ENCODE peak calls at places on chromosomes 2 and 18, in eight cellular contexts. One of them, this sample, is unnamed.
A peak's percentile ranks its signal among the peaks of the same experiment; 100 is the strongest.

GRCh38 chr18:24019641-24020331 is 5.2 kb downstream of the TTC39C start:
- DNase-seq in GM04503: no peak
- DNase-seq in LHCN-M2: no peak
- DNase-seq in AG08396: no peak
- DNase-seq in A549: no peak
- DNase-seq in germinal center: peak; percentile 49
- DNase-seq in kidney: no peak
- DNase-seq in hippocampal formation: no peak
- DNase-seq in this sample: no peak

GRCh38 chr2:120794716-120795115 is 59.0 kb downstream of the GLI2 start:
- DNase-seq in AG08396: no peak
- DNase-seq in kidney: no peak
- DNase-seq in LHCN-M2: no peak
- DNase-seq in hippocampal formation: no peak
- DNase-seq in GM04503: no peak
- DNase-seq in A549: no peak
- DNase-seq in germinal center: no peak
- DNase-seq in this sample: no peak

GRCh38 chr2:142031656-142032055 is 99.2 kb downstream of the LRP1B start:
- DNase-seq in germinal center: no peak
- DNase-seq in A549: no peak
- DNase-seq in hippocampal formation: no peak
- DNase-seq in kidney: no peak
- DNase-seq in AG08396: no peak
- DNase-seq in GM04503: no peak
- DNase-seq in LHCN-M2: no peak
- DNase-seq in this sample: peak; percentile 57

GRCh38 chr2:128263902-128264331 is 54.8 kb downstream of the HS6ST1 start:
- DNase-seq in hippocampal formation: no peak
- DNase-seq in GM04503: no peak
- DNase-seq in AG08396: no peak
- DNase-seq in kidney: no peak
- DNase-seq in A549: no peak
- DNase-seq in germinal center: no peak
- DNase-seq in LHCN-M2: no peak
- DNase-seq in this sample: peak; percentile 50

GRCh38 chr2:23469142-23469540 is 84.2 kb downstream of the KLHL29 start:
- DNase-seq in LHCN-M2: no peak
- DNase-seq in hippocampal formation: no peak
- DNase-seq in kidney: no peak
- DNase-seq in GM04503: no peak
- DNase-seq in AG08396: no peak
- DNase-seq in germinal center: no peak
- DNase-seq in A549: no peak
- DNase-seq in this sample: no peak

GRCh38 chr2:119739580-119740255 is 20.0 kb upstream of the PTPN4 start:
- DNase-seq in germinal center: no peak
- DNase-seq in GM04503: no peak
- DNase-seq in AG08396: no peak
- DNase-seq in hippocampal formation: peak; percentile 19
- DNase-seq in kidney: no peak
- DNase-seq in A549: no peak
- DNase-seq in LHCN-M2: no peak
- DNase-seq in this sample: peak; percentile 36

GRCh38 chr2:47187124-47187523 is 32.0 kb upstream of the STPG4 start:
- DNase-seq in hippocampal formation: no peak
- DNase-seq in AG08396: no peak
- DNase-seq in kidney: no peak
- DNase-seq in LHCN-M2: no peak
- DNase-seq in germinal center: no peak
- DNase-seq in A549: no peak
- DNase-seq in GM04503: no peak
- DNase-seq in this sample: peak; percentile 42

GRCh38 chr2:33806041-33806440 is 206.9 kb upstream of the FAM98A start:
- DNase-seq in hippocampal formation: no peak
- DNase-seq in LHCN-M2: no peak
- DNase-seq in germinal center: no peak
- DNase-seq in GM04503: no peak
- DNase-seq in kidney: no peak
- DNase-seq in A549: no peak
- DNase-seq in AG08396: no peak
- DNase-seq in this sample: no peak

GRCh38 chr2:224847961-224848850 is 132.0 kb upstream of the CCDC195 start:
- DNase-seq in GM04503: peak; percentile 49
- DNase-seq in LHCN-M2: peak; percentile 94
- DNase-seq in hippocampal formation: peak; percentile 15
- DNase-seq in AG08396: peak; percentile 28
- DNase-seq in kidney: no peak
- DNase-seq in A549: peak; percentile 4
- DNase-seq in germinal center: no peak
- DNase-seq in this sample: no peak

GRCh38 chr2:38619458-38620164 is 16.9 kb upstream of the HNRNPLL start:
- DNase-seq in hippocampal formation: no peak
- DNase-seq in AG08396: peak; percentile 15
- DNase-seq in LHCN-M2: peak; percentile 33
- DNase-seq in kidney: no peak
- DNase-seq in A549: no peak
- DNase-seq in GM04503: no peak
- DNase-seq in germinal center: no peak
- DNase-seq in this sample: no peak

GRCh38 chr2:88866756-88867155 is 175.3 kb downstream of the RPIA start:
- DNase-seq in GM04503: no peak
- DNase-seq in hippocampal formation: no peak
- DNase-seq in A549: no peak
- DNase-seq in kidney: no peak
- DNase-seq in LHCN-M2: no peak
- DNase-seq in AG08396: no peak
- DNase-seq in germinal center: no peak
- DNase-seq in this sample: no peak

GRCh38 chr2:11697103-11697871 is 27.3 kb upstream of the NTSR2 start:
- DNase-seq in hippocampal formation: peak; percentile 25
- DNase-seq in germinal center: no peak
- DNase-seq in kidney: peak; percentile 92
- DNase-seq in AG08396: peak; percentile 36
- DNase-seq in LHCN-M2: peak; percentile 77
- DNase-seq in A549: peak; percentile 32
- DNase-seq in GM04503: peak; percentile 28
- DNase-seq in this sample: peak; percentile 85

GRCh38 chr2:57543211-57543610 is 503.4 kb upstream of the VRK2 start:
- DNase-seq in hippocampal formation: no peak
- DNase-seq in LHCN-M2: no peak
- DNase-seq in A549: no peak
- DNase-seq in germinal center: no peak
- DNase-seq in AG08396: no peak
- DNase-seq in kidney: no peak
- DNase-seq in GM04503: no peak
- DNase-seq in this sample: no peak

GRCh38 chr2:238274152-238274865 is 14.1 kb downstream of the PER2 start:
- DNase-seq in hippocampal formation: no peak
- DNase-seq in A549: no peak
- DNase-seq in AG08396: no peak
- DNase-seq in LHCN-M2: no peak
- DNase-seq in germinal center: no peak
- DNase-seq in GM04503: no peak
- DNase-seq in kidney: peak; percentile 35
- DNase-seq in this sample: no peak

GRCh38 chr2:105604938-105605337 is 139.8 kb upstream of the NCK2 start:
- DNase-seq in A549: no peak
- DNase-seq in GM04503: no peak
- DNase-seq in germinal center: no peak
- DNase-seq in AG08396: no peak
- DNase-seq in LHCN-M2: no peak
- DNase-seq in kidney: no peak
- DNase-seq in hippocampal formation: peak; percentile 24
- DNase-seq in this sample: no peak

GRCh38 chr2:231932711-231932970 is 6.4 kb upstream of the NPPC start:
- DNase-seq in germinal center: no peak
- DNase-seq in AG08396: peak; percentile 7
- DNase-seq in LHCN-M2: peak; percentile 45
- DNase-seq in GM04503: no peak
- DNase-seq in A549: no peak
- DNase-seq in hippocampal formation: no peak
- DNase-seq in kidney: no peak
- DNase-seq in this sample: no peak

GRCh38 chr2:29000954-29001353 is 19.9 kb downstream of the TOGARAM2 start:
- DNase-seq in AG08396: no peak
- DNase-seq in kidney: no peak
- DNase-seq in LHCN-M2: no peak
- DNase-seq in germinal center: no peak
- DNase-seq in GM04503: no peak
- DNase-seq in A549: no peak
- DNase-seq in hippocampal formation: no peak
- DNase-seq in this sample: no peak

GRCh38 chr18:11387880-11388279 is 221.5 kb upstream of the SLC35G4 start:
- DNase-seq in A549: peak; percentile 35
- DNase-seq in germinal center: no peak
- DNase-seq in AG08396: peak; percentile 71
- DNase-seq in kidney: no peak
- DNase-seq in LHCN-M2: peak; percentile 87
- DNase-seq in hippocampal formation: no peak
- DNase-seq in GM04503: no peak
- DNase-seq in this sample: peak; percentile 69

GRCh38 chr2:219739061-219739460 is 111.6 kb downstream of the SLC4A3 start:
- DNase-seq in GM04503: no peak
- DNase-seq in A549: no peak
- DNase-seq in hippocampal formation: no peak
- DNase-seq in AG08396: no peak
- DNase-seq in kidney: no peak
- DNase-seq in germinal center: no peak
- DNase-seq in LHCN-M2: no peak
- DNase-seq in this sample: no peak